ENCODE peak calls at places on chromosomes 7 and 10, in nine cellular contexts. Y, J, V, R, W, N, S, P and L are unnamed samples.

GRCh38 chr10:10533417-10533816 is 484.3 kb upstream of the CELF2 start:
- DNase-seq in Y (no peak), J (no peak), V (peak; percentile 7), R (no peak), W (peak; percentile 37), N (no peak), S (no peak), P (no peak), L (no peak)

GRCh38 chr7:19249281-19249680 is 104.1 kb upstream of the FERD3L start:
- DNase-seq in Y (no peak), J (no peak), V (peak; percentile 4), R (no peak), W (no peak), N (no peak), S (no peak), P (no peak), L (no peak)

GRCh38 chr10:21488246-21488953 is 37.1 kb downstream of the SKIDA1 start:
- DNase-seq in Y (no peak), J (no peak), V (no peak), R (no peak), W (no peak), N (no peak), S (no peak), P (peak; percentile 37), L (no peak)

GRCh38 chr7:2204446-2204845 is 28.3 kb downstream of the MAD1L1 start:
- DNase-seq in Y (no peak), J (peak; percentile 5), V (no peak), R (no peak), W (no peak), N (peak; percentile 30), S (no peak), P (no peak), L (no peak)

GRCh38 chr10:118383699-118384098 is 41.6 kb upstream of the FAM204A start:
- DNase-seq in Y (no peak), J (no peak), V (no peak), R (no peak), W (no peak), N (no peak), S (no peak), P (no peak), L (no peak)

GRCh38 chr7:139825666-139826290 is 3.3 kb upstream of the TBXAS1 start:
- DNase-seq in Y (no peak), J (no peak), V (peak; percentile 58), R (no peak), W (peak; percentile 19), N (no peak), S (no peak), P (no peak), L (no peak)

GRCh38 chr7:47285860-47286491 is 295.9 kb downstream of the TNS3 start:
- DNase-seq in Y (no peak), J (peak; percentile 85), V (peak; percentile 52), R (no peak), W (no peak), N (no peak), S (no peak), P (no peak), L (no peak)

GRCh38 chr10:82211331-82211730 is 336.3 kb downstream of the NRG3 start:
- DNase-seq in Y (no peak), J (no peak), V (no peak), R (no peak), W (no peak), N (no peak), S (no peak), P (no peak), L (no peak)

GRCh38 chr10:7432884-7433726 is 22.3 kb upstream of the SFMBT2 start:
- DNase-seq in Y (no peak), J (no peak), V (no peak), R (peak; percentile 29), W (peak; percentile 18), N (no peak), S (no peak), P (no peak), L (no peak)

GRCh38 chr7:125644113-125644512 is 714.5 kb upstream of the POT1 start:
- DNase-seq in Y (no peak), J (peak; percentile 10), V (no peak), R (no peak), W (no peak), N (no peak), S (no peak), P (no peak), L (no peak)

GRCh38 chr7:82317257-82317721 is 126.3 kb downstream of the CACNA2D1 start:
- DNase-seq in Y (no peak), J (no peak), V (no peak), R (no peak), W (no peak), N (no peak), S (no peak), P (no peak), L (no peak)

GRCh38 chr7:114297121-114297520 is 117.5 kb upstream of the FOXP2 start:
- DNase-seq in Y (no peak), J (no peak), V (no peak), R (no peak), W (no peak), N (no peak), S (no peak), P (no peak), L (no peak)

GRCh38 chr10:22672594-22673392 is 41.6 kb downstream of the PIP4K2A start:
- DNase-seq in Y (no peak), J (no peak), V (no peak), R (no peak), W (no peak), N (no peak), S (no peak), P (no peak), L (no peak)

GRCh38 chr10:35092851-35093250 is 2.7 kb upstream of the CUL2 start:
- DNase-seq in Y (no peak), J (no peak), V (no peak), R (no peak), W (no peak), N (no peak), S (no peak), P (peak; percentile 30), L (no peak)

GRCh38 chr10:45180946-45181439 is 134.4 kb downstream of the OR13A1 start:
- DNase-seq in Y (no peak), J (no peak), V (no peak), R (no peak), W (no peak), N (peak; percentile 57), S (no peak), P (no peak), L (no peak)

GRCh38 chr7:13024323-13024722 is 336.9 kb downstream of the ARL4A start:
- DNase-seq in Y (no peak), J (no peak), V (no peak), R (no peak), W (no peak), N (no peak), S (no peak), P (no peak), L (no peak)

GRCh38 chr10:31706921-31707571 is 221.6 kb downstream of the ARHGAP12 start:
- DNase-seq in Y (no peak), J (no peak), V (no peak), R (no peak), W (peak; percentile 26), N (peak; percentile 73), S (no peak), P (no peak), L (no peak)

GRCh38 chr10:113438660-113439059 is 114.2 kb upstream of the HABP2 start:
- DNase-seq in Y (no peak), J (no peak), V (peak; percentile 8), R (no peak), W (no peak), N (no peak), S (no peak), P (no peak), L (no peak)

GRCh38 chr10:111835562-111835961 is 348.0 kb downstream of the GPAM start:
- DNase-seq in Y (no peak), J (no peak), V (peak; percentile 73), R (no peak), W (no peak), N (no peak), S (no peak), P (no peak), L (no peak)

GRCh38 chr7:153835104-153835503 is 217.1 kb upstream of the DPP6 start:
- DNase-seq in Y (no peak), J (peak; percentile 6), V (no peak), R (no peak), W (no peak), N (no peak), S (no peak), P (no peak), L (no peak)

GRCh38 chr10:58932821-58933314 is 243.6 kb upstream of the PHYHIPL start:
- DNase-seq in Y (no peak), J (no peak), V (peak; percentile 67), R (no peak), W (no peak), N (no peak), S (no peak), P (no peak), L (no peak)

GRCh38 chr7:117791877-117792780 is 81.1 kb downstream of the CTTNBP2 start:
- DNase-seq in Y (peak; percentile 19), J (no peak), V (no peak), R (no peak), W (no peak), N (no peak), S (no peak), P (no peak), L (peak; percentile 12)
- TF ChIP-seq CTCF in Y (peak; percentile 13), J (no peak), V (no peak), R (no peak), W (no peak), N (no peak), S (no peak), P (no peak), L (no peak)

GRCh38 chr10:49783645-49784044 is 21.5 kb upstream of the OGDHL start:
- DNase-seq in Y (no peak), J (no peak), V (no peak), R (no peak), W (no peak), N (no peak), S (no peak), P (no peak), L (no peak)
- TF ChIP-seq CTCF in Y (no peak), J (no peak), V (no peak), R (no peak), W (no peak), N (no peak), S (no peak), P (no peak), L (no peak)

DNA sequence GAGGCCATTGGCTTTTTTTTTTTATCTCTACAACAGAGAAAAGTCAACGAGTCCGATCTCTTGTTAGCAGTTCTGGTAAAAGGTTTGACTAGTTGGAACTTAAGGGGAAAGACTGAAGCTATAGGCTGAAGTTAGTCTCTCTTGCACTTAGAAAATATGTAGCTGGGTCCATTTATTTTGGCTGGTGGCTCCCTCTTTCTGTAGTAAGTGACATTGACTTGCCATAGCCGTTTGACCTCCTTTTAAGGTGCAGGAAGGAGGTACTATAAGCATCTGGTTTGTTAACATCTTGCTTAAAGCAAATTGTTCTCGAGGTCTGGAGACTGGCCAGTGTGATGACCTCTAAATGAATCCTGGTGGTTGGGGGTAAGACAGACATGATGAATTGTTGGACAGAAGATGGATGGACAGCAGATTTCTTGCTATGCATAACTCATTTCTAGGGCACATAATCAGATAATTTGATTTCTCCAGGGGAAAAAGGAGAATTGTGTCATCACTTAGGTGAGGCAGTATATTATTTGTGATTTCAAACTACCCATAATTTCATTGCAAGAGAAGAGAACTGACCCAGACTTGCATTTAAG is 356.3 kb upstream of the GALNT17 start:
- DNase-seq in Y (no peak), J (no peak), V (peak; percentile 22), R (no peak), W (no peak), N (no peak), S (no peak), P (peak; percentile 6), L (no peak)
- TF ChIP-seq CTCF in Y (peak; percentile 49), J (peak; percentile 51), V (no peak), R (peak; percentile 27), W (no peak), N (no peak), S (no peak), P (no peak), L (no peak)

GRCh38 chr7:76381814-76382213 is 23.0 kb upstream of the YWHAG start:
- DNase-seq in Y (no peak), J (no peak), V (no peak), R (no peak), W (no peak), N (no peak), S (no peak), P (no peak), L (no peak)
- TF ChIP-seq CTCF in Y (no peak), J (peak; percentile 45), V (no peak), R (no peak), W (no peak), N (no peak), S (no peak), P (no peak), L (no peak)